ENCODE peak calls at places on chromosome 18, in four cellular contexts. Z is fibroblast of the aortic adventitia, C is AG09319, O is ACHN. Y is an unnamed sample.

GRCh38 chr18:58863539-58864145 is 1.0 kb upstream of the ZNF532 start:
- DNase-seq in Z (no peak), C (no peak), O (peak), Y (peak)

GRCh38 chr18:59932401-59932800 is 32.6 kb downstream of the PMAIP1 start:
- DNase-seq in Z (no peak), C (no peak), O (no peak), Y (no peak)

GRCh38 chr18:77366725-77367641 is 117.3 kb downstream of the GALR1 start:
- DNase-seq in Z (no peak), C (no peak), O (peak), Y (peak)

GRCh38 chr18:63157293-63158011 is 162.1 kb downstream of the BCL2 start:
- DNase-seq in Z (no peak), C (no peak), O (no peak), Y (no peak)

GRCh38 chr18:73752546-73752945 is 395.1 kb downstream of the FBXO15 start:
- DNase-seq in Z (peak), C (no peak), O (no peak), Y (peak)

GRCh38 chr18:47881752-47882455 is 48.6 kb downstream of the SMAD2 start:
- DNase-seq in Z (peak), C (no peak), O (peak), Y (peak)

GRCh38 chr18:12657849-12658829 is at the start of gene SPIRE1:
- DNase-seq in Z (peak), C (no peak), O (peak), Y (peak)

GRCh38 chr18:68267583-68267982 is 447.3 kb downstream of the TMX3 start:
- DNase-seq in Z (peak), C (no peak), O (no peak), Y (peak)

GRCh38 chr18:70366670-70367069 is 77.8 kb downstream of the SOCS6 start:
- DNase-seq in Z (peak), C (no peak), O (no peak), Y (no peak)

Y was measured in adipocyte.